ENCODE peak calls at places on chromosomes 4 and X, in ten cellular contexts. One of them, this sample, is unnamed.

GRCh38 chrX:40513012-40513411 is 67.8 kb upstream of the ATP6AP2 start:
- DNase-seq in GM20000: no peak
- DNase-seq in NCI-H1417: no peak
- DNase-seq in CD8-positive, alpha-beta T cell: no peak
- DNase-seq in cardiac fibroblast: no peak
- DNase-seq in sigmoid colon: no peak
- DNase-seq in T-cell: no peak
- DNase-seq in substantia nigra: no peak
- DNase-seq in stimulated activated CD8-positive, alpha-beta memory T cell treated with anti-CD3 and anti-CD28 coated beads, Interleukin-7, amount 100 ng/mL, for 1 hour: no peak
- DNase-seq in ELR: no peak
- DNase-seq in this sample: no peak

GRCh38 chr4:88107406-88108107 is 50.9 kb downstream of the ABCG2 start:
- DNase-seq in ELR: peak
- DNase-seq in stimulated activated CD8-positive, alpha-beta memory T cell treated with anti-CD3 and anti-CD28 coated beads, Interleukin-7, amount 100 ng/mL, for 1 hour: no peak
- DNase-seq in NCI-H1417: no peak
- DNase-seq in cardiac fibroblast: peak
- DNase-seq in substantia nigra: no peak
- DNase-seq in CD8-positive, alpha-beta T cell: no peak
- DNase-seq in T-cell: no peak
- DNase-seq in GM20000: no peak
- DNase-seq in sigmoid colon: no peak
- DNase-seq in this sample: peak

GRCh38 chrX:43225626-43226328 is 430.3 kb upstream of the MAOA start:
- DNase-seq in T-cell: no peak
- DNase-seq in stimulated activated CD8-positive, alpha-beta memory T cell treated with anti-CD3 and anti-CD28 coated beads, Interleukin-7, amount 100 ng/mL, for 1 hour: no peak
- DNase-seq in ELR: no peak
- DNase-seq in GM20000: no peak
- DNase-seq in sigmoid colon: no peak
- DNase-seq in cardiac fibroblast: no peak
- DNase-seq in substantia nigra: no peak
- DNase-seq in CD8-positive, alpha-beta T cell: no peak
- DNase-seq in NCI-H1417: no peak
- DNase-seq in this sample: no peak

GRCh38 chr4:159446266-159446976 is 343.5 kb downstream of the RAPGEF2 start:
- DNase-seq in stimulated activated CD8-positive, alpha-beta memory T cell treated with anti-CD3 and anti-CD28 coated beads, Interleukin-7, amount 100 ng/mL, for 1 hour: no peak
- DNase-seq in ELR: peak
- DNase-seq in NCI-H1417: peak
- DNase-seq in T-cell: no peak
- DNase-seq in cardiac fibroblast: peak
- DNase-seq in GM20000: peak
- DNase-seq in CD8-positive, alpha-beta T cell: no peak
- DNase-seq in substantia nigra: peak
- DNase-seq in sigmoid colon: no peak
- DNase-seq in this sample: peak

GRCh38 chrX:81577028-81577427 is 375.1 kb downstream of the SH3BGRL start:
- DNase-seq in sigmoid colon: no peak
- DNase-seq in stimulated activated CD8-positive, alpha-beta memory T cell treated with anti-CD3 and anti-CD28 coated beads, Interleukin-7, amount 100 ng/mL, for 1 hour: no peak
- DNase-seq in CD8-positive, alpha-beta T cell: no peak
- DNase-seq in ELR: no peak
- DNase-seq in NCI-H1417: no peak
- DNase-seq in substantia nigra: no peak
- DNase-seq in GM20000: no peak
- DNase-seq in cardiac fibroblast: no peak
- DNase-seq in T-cell: no peak
- DNase-seq in this sample: no peak

GRCh38 chr4:38678078-38678477 is 14.1 kb downstream of the KLF3 start:
- DNase-seq in ELR: peak
- DNase-seq in cardiac fibroblast: peak
- DNase-seq in T-cell: no peak
- DNase-seq in GM20000: no peak
- DNase-seq in sigmoid colon: no peak
- DNase-seq in NCI-H1417: no peak
- DNase-seq in CD8-positive, alpha-beta T cell: no peak
- DNase-seq in stimulated activated CD8-positive, alpha-beta memory T cell treated with anti-CD3 and anti-CD28 coated beads, Interleukin-7, amount 100 ng/mL, for 1 hour: no peak
- DNase-seq in substantia nigra: no peak
- DNase-seq in this sample: no peak

GRCh38 chrX:19774905-19775304 is 112.5 kb downstream of the SH3KBP1 start:
- DNase-seq in cardiac fibroblast: no peak
- DNase-seq in CD8-positive, alpha-beta T cell: no peak
- DNase-seq in T-cell: no peak
- DNase-seq in stimulated activated CD8-positive, alpha-beta memory T cell treated with anti-CD3 and anti-CD28 coated beads, Interleukin-7, amount 100 ng/mL, for 1 hour: no peak
- DNase-seq in sigmoid colon: no peak
- DNase-seq in GM20000: no peak
- DNase-seq in substantia nigra: no peak
- DNase-seq in ELR: no peak
- DNase-seq in NCI-H1417: no peak
- DNase-seq in this sample: no peak

GRCh38 chr4:141957416-141957815 is 321.0 kb downstream of the IL15 start:
- DNase-seq in cardiac fibroblast: no peak
- DNase-seq in GM20000: no peak
- DNase-seq in sigmoid colon: no peak
- DNase-seq in CD8-positive, alpha-beta T cell: no peak
- DNase-seq in NCI-H1417: no peak
- DNase-seq in ELR: no peak
- DNase-seq in stimulated activated CD8-positive, alpha-beta memory T cell treated with anti-CD3 and anti-CD28 coated beads, Interleukin-7, amount 100 ng/mL, for 1 hour: no peak
- DNase-seq in substantia nigra: no peak
- DNase-seq in T-cell: no peak
- DNase-seq in this sample: no peak

GRCh38 chr4:139735381-139736256 is 70.0 kb downstream of the MGST2 start:
- DNase-seq in stimulated activated CD8-positive, alpha-beta memory T cell treated with anti-CD3 and anti-CD28 coated beads, Interleukin-7, amount 100 ng/mL, for 1 hour: no peak
- DNase-seq in ELR: peak
- DNase-seq in cardiac fibroblast: peak
- DNase-seq in CD8-positive, alpha-beta T cell: peak
- DNase-seq in NCI-H1417: no peak
- DNase-seq in substantia nigra: peak
- DNase-seq in T-cell: no peak
- DNase-seq in sigmoid colon: peak
- DNase-seq in GM20000: peak
- DNase-seq in this sample: no peak

GRCh38 chrX:1598021-1598875 is 6.8 kb downstream of the AKAP17A start:
- DNase-seq in substantia nigra: no peak
- DNase-seq in GM20000: peak
- DNase-seq in CD8-positive, alpha-beta T cell: no peak
- DNase-seq in stimulated activated CD8-positive, alpha-beta memory T cell treated with anti-CD3 and anti-CD28 coated beads, Interleukin-7, amount 100 ng/mL, for 1 hour: no peak
- DNase-seq in T-cell: peak
- DNase-seq in cardiac fibroblast: no peak
- DNase-seq in NCI-H1417: no peak
- DNase-seq in ELR: no peak
- DNase-seq in sigmoid colon: no peak
- DNase-seq in this sample: no peak

GRCh38 chrX:146907391-146908240 is 93.1 kb upstream of the CXorf51A start:
- DNase-seq in sigmoid colon: no peak
- DNase-seq in substantia nigra: no peak
- DNase-seq in GM20000: no peak
- DNase-seq in cardiac fibroblast: peak
- DNase-seq in CD8-positive, alpha-beta T cell: no peak
- DNase-seq in stimulated activated CD8-positive, alpha-beta memory T cell treated with anti-CD3 and anti-CD28 coated beads, Interleukin-7, amount 100 ng/mL, for 1 hour: no peak
- DNase-seq in ELR: no peak
- DNase-seq in NCI-H1417: no peak
- DNase-seq in T-cell: no peak
- DNase-seq in this sample: no peak

GRCh38 chr4:84691800-84692199 is 108.9 kb downstream of the CDS1 start:
- DNase-seq in GM20000: no peak
- DNase-seq in T-cell: no peak
- DNase-seq in substantia nigra: no peak
- DNase-seq in ELR: no peak
- DNase-seq in NCI-H1417: no peak
- DNase-seq in cardiac fibroblast: no peak
- DNase-seq in sigmoid colon: no peak
- DNase-seq in CD8-positive, alpha-beta T cell: no peak
- DNase-seq in stimulated activated CD8-positive, alpha-beta memory T cell treated with anti-CD3 and anti-CD28 coated beads, Interleukin-7, amount 100 ng/mL, for 1 hour: no peak
- DNase-seq in this sample: no peak

GRCh38 chr4:101856149-101856548 is 65.6 kb downstream of the BANK1 start:
- DNase-seq in NCI-H1417: no peak
- DNase-seq in substantia nigra: no peak
- DNase-seq in ELR: no peak
- DNase-seq in stimulated activated CD8-positive, alpha-beta memory T cell treated with anti-CD3 and anti-CD28 coated beads, Interleukin-7, amount 100 ng/mL, for 1 hour: no peak
- DNase-seq in CD8-positive, alpha-beta T cell: no peak
- DNase-seq in T-cell: no peak
- DNase-seq in cardiac fibroblast: no peak
- DNase-seq in GM20000: no peak
- DNase-seq in sigmoid colon: no peak
- DNase-seq in this sample: no peak

GRCh38 chr4:98908703-98909262 is 20.1 kb downstream of the EIF4E start:
- DNase-seq in substantia nigra: no peak
- DNase-seq in T-cell: no peak
- DNase-seq in ELR: no peak
- DNase-seq in CD8-positive, alpha-beta T cell: no peak
- DNase-seq in sigmoid colon: no peak
- DNase-seq in cardiac fibroblast: no peak
- DNase-seq in GM20000: no peak
- DNase-seq in stimulated activated CD8-positive, alpha-beta memory T cell treated with anti-CD3 and anti-CD28 coated beads, Interleukin-7, amount 100 ng/mL, for 1 hour: no peak
- DNase-seq in NCI-H1417: peak
- DNase-seq in this sample: no peak

GRCh38 chr4:84691170-84691691 is 108.3 kb downstream of the CDS1 start:
- DNase-seq in ELR: peak
- DNase-seq in substantia nigra: no peak
- DNase-seq in CD8-positive, alpha-beta T cell: no peak
- DNase-seq in stimulated activated CD8-positive, alpha-beta memory T cell treated with anti-CD3 and anti-CD28 coated beads, Interleukin-7, amount 100 ng/mL, for 1 hour: no peak
- DNase-seq in GM20000: no peak
- DNase-seq in sigmoid colon: no peak
- DNase-seq in cardiac fibroblast: peak
- DNase-seq in NCI-H1417: no peak
- DNase-seq in T-cell: no peak
- DNase-seq in this sample: no peak

GRCh38 chr4:112748352-112748900 is 111.5 kb downstream of the LARP7 start:
- DNase-seq in stimulated activated CD8-positive, alpha-beta memory T cell treated with anti-CD3 and anti-CD28 coated beads, Interleukin-7, amount 100 ng/mL, for 1 hour: no peak
- DNase-seq in T-cell: no peak
- DNase-seq in NCI-H1417: no peak
- DNase-seq in cardiac fibroblast: no peak
- DNase-seq in ELR: no peak
- DNase-seq in sigmoid colon: no peak
- DNase-seq in substantia nigra: no peak
- DNase-seq in CD8-positive, alpha-beta T cell: no peak
- DNase-seq in GM20000: no peak
- DNase-seq in this sample: no peak

GRCh38 chr4:150515135-150515534 is 66.8 kb upstream of the MAB21L2 start:
- DNase-seq in cardiac fibroblast: peak
- DNase-seq in stimulated activated CD8-positive, alpha-beta memory T cell treated with anti-CD3 and anti-CD28 coated beads, Interleukin-7, amount 100 ng/mL, for 1 hour: no peak
- DNase-seq in T-cell: no peak
- DNase-seq in sigmoid colon: no peak
- DNase-seq in CD8-positive, alpha-beta T cell: no peak
- DNase-seq in substantia nigra: no peak
- DNase-seq in NCI-H1417: no peak
- DNase-seq in GM20000: no peak
- DNase-seq in ELR: no peak
- DNase-seq in this sample: no peak

GRCh38 chr4:151804821-151805220 is 44.0 kb upstream of the GATB start:
- DNase-seq in ELR: peak
- DNase-seq in CD8-positive, alpha-beta T cell: no peak
- DNase-seq in sigmoid colon: no peak
- DNase-seq in stimulated activated CD8-positive, alpha-beta memory T cell treated with anti-CD3 and anti-CD28 coated beads, Interleukin-7, amount 100 ng/mL, for 1 hour: no peak
- DNase-seq in GM20000: no peak
- DNase-seq in cardiac fibroblast: no peak
- DNase-seq in NCI-H1417: no peak
- DNase-seq in T-cell: no peak
- DNase-seq in substantia nigra: no peak
- DNase-seq in this sample: no peak

GRCh38 chr4:3873446-3874415 is 107.5 kb downstream of the ADRA2C start:
- DNase-seq in GM20000: no peak
- DNase-seq in NCI-H1417: no peak
- DNase-seq in stimulated activated CD8-positive, alpha-beta memory T cell treated with anti-CD3 and anti-CD28 coated beads, Interleukin-7, amount 100 ng/mL, for 1 hour: no peak
- DNase-seq in ELR: no peak
- DNase-seq in T-cell: no peak
- DNase-seq in cardiac fibroblast: no peak
- DNase-seq in substantia nigra: no peak
- DNase-seq in CD8-positive, alpha-beta T cell: no peak
- DNase-seq in sigmoid colon: peak
- DNase-seq in this sample: no peak

GRCh38 chr4:57071340-57071739 is 38.8 kb downstream of the IGFBP7 start:
- DNase-seq in substantia nigra: no peak
- DNase-seq in CD8-positive, alpha-beta T cell: no peak
- DNase-seq in cardiac fibroblast: peak
- DNase-seq in stimulated activated CD8-positive, alpha-beta memory T cell treated with anti-CD3 and anti-CD28 coated beads, Interleukin-7, amount 100 ng/mL, for 1 hour: no peak
- DNase-seq in GM20000: no peak
- DNase-seq in sigmoid colon: no peak
- DNase-seq in NCI-H1417: no peak
- DNase-seq in ELR: no peak
- DNase-seq in T-cell: no peak
- DNase-seq in this sample: no peak

GRCh38 chr4:71406459-71406963 is 67.7 kb downstream of the SLC4A4 start:
- DNase-seq in CD8-positive, alpha-beta T cell: no peak
- DNase-seq in ELR: peak
- DNase-seq in stimulated activated CD8-positive, alpha-beta memory T cell treated with anti-CD3 and anti-CD28 coated beads, Interleukin-7, amount 100 ng/mL, for 1 hour: no peak
- DNase-seq in T-cell: no peak
- DNase-seq in GM20000: no peak
- DNase-seq in substantia nigra: no peak
- DNase-seq in cardiac fibroblast: peak
- DNase-seq in sigmoid colon: no peak
- DNase-seq in NCI-H1417: no peak
- DNase-seq in this sample: peak